ENCODE peak calls at places on chromosomes 5 and 9, in five cellular contexts. A is stimulated activated CD4-positive, alpha-beta T cell treated with anti-CD3 and anti-CD28 coated beads, Interleukin-1b, Interleukin-23, amount 100 ng/mL, for 1 hour; F is cardiac septum; K is amniotic stem cell; T is GM10248. M is an unnamed sample.

GRCh38 chr5:16883801-16884200 is 52.3 kb downstream of the MYO10 start:
- DNase-seq in A (no peak), F (no peak), K (no peak), T (no peak), M (no peak)

GRCh38 chr9:104895572-104895971 is 32.4 kb downstream of the ABCA1 start:
- DNase-seq in A (no peak), F (no peak), K (peak; percentile 57), T (no peak), M (no peak)

GRCh38 chr9:117400131-117400530 is 14.7 kb downstream of the ASTN2 start:
- DNase-seq in A (no peak), F (no peak), K (no peak), T (no peak), M (no peak)

GRCh38 chr9:27548055-27548741 is 18.6 kb upstream of the MOB3B start:
- DNase-seq in A (no peak), F (no peak), K (no peak), T (no peak), M (no peak)

GRCh38 chr9:130997925-130998595 is 10.9 kb upstream of the LAMC3 start:
- DNase-seq in A (no peak), F (no peak), K (no peak), T (peak; percentile 81), M (no peak)

GRCh38 chr9:95415158-95415557 is 97.6 kb upstream of the FANCC start:
- DNase-seq in A (no peak), F (no peak), K (no peak), T (no peak), M (no peak)

GRCh38 chr5:7869474-7870136 is 657 bp downstream of the MTRR start:
- DNase-seq in A (no peak), F (no peak), K (no peak), T (peak; percentile 32), M (no peak)

GRCh38 chr9:73153793-73154227 is 2.1 kb downstream of the ANXA1 start:
- DNase-seq in A (no peak), F (no peak), K (no peak), T (no peak), M (no peak)

GRCh38 chr9:36100532-36100931 is 36.0 kb upstream of the GLIPR2 start:
- DNase-seq in A (no peak), F (no peak), K (no peak), T (no peak), M (no peak)

GRCh38 chr5:68046445-68046844 is 169.1 kb upstream of the PIK3R1 start:
- DNase-seq in A (no peak), F (no peak), K (peak; percentile 91), T (no peak), M (no peak)

GRCh38 chr5:147898875-147899401 is 7.4 kb downstream of the C5orf46 start:
- DNase-seq in A (no peak), F (no peak), K (no peak), T (no peak), M (no peak)

GRCh38 chr9:97768731-97769130 is 71.6 kb upstream of the XPA start:
- DNase-seq in A (no peak), F (no peak), K (peak; percentile 6), T (no peak), M (no peak)

GRCh38 chr5:146540421-146540820 is 24.4 kb upstream of the GPR151 start:
- DNase-seq in A (no peak), F (no peak), K (no peak), T (no peak), M (no peak)

GRCh38 chr5:73233461-73234151 is 60.6 kb downstream of the TMEM174 start:
- DNase-seq in A (no peak), F (no peak), K (no peak), T (no peak), M (no peak)

GRCh38 chr5:98770911-98771322 is 2.5 kb upstream of the RGMB start:
- DNase-seq in A (no peak), F (no peak), K (no peak), T (peak; percentile 34), M (no peak)

GRCh38 chr9:19992556-19992955 is 203.7 kb upstream of the SLC24A2 start:
- DNase-seq in A (no peak), F (no peak), K (peak; percentile 37), T (no peak), M (no peak)

GRCh38 chr9:136170291-136170901 is 34.5 kb downstream of the LHX3 start:
- DNase-seq in A (peak; percentile 39), F (no peak), K (no peak), T (peak; percentile 87), M (no peak)

GRCh38 chr9:129027685-129028191 is 393 bp downstream of the SH3GLB2 start:
- DNase-seq in A (peak; percentile 13), F (no peak), K (no peak), T (no peak), M (no peak)

GRCh38 chr5:84287964-84288363 is 96.7 kb downstream of the EDIL3 start:
- DNase-seq in A (no peak), F (no peak), K (peak; percentile 64), T (no peak), M (no peak)

GRCh38 chr5:137622850-137623249 is 113.0 kb downstream of the KLHL3 start:
- DNase-seq in A (no peak), F (peak; percentile 88), K (no peak), T (no peak), M (peak; percentile 18)